ENCODE peak calls at places on chromosomes 12 and 14, in nine cellular contexts. One of them, this sample, is unnamed.

GRCh38 chr12:112425582-112426382 is 7.0 kb downstream of the PTPN11 start:
- DNase-seq in fibroblast of lung: no peak
- DNase-seq in thyroid gland: no peak
- DNase-seq in left ventricle myocardium inferior: no peak
- DNase-seq in mucosa of descending colon: no peak
- DNase-seq in BE2C: no peak
- DNase-seq in adrenal gland: no peak
- DNase-seq in mammary epithelial cell: no peak
- DNase-seq in neuronal stem cell: no peak
- DNase-seq in this sample: no peak

GRCh38 chr12:4355843-4356327 is 23.6 kb downstream of the FGF23 start:
- DNase-seq in mucosa of descending colon: no peak
- DNase-seq in adrenal gland: peak; percentile 19
- DNase-seq in mammary epithelial cell: peak; percentile 9
- DNase-seq in left ventricle myocardium inferior: no peak
- DNase-seq in neuronal stem cell: peak; percentile 36
- DNase-seq in thyroid gland: no peak
- DNase-seq in BE2C: peak; percentile 66
- DNase-seq in fibroblast of lung: peak; percentile 21
- DNase-seq in this sample: no peak

GRCh38 chr12:113462880-113463745 is 8.6 kb downstream of the LHX5 start:
- DNase-seq in thyroid gland: no peak
- DNase-seq in mucosa of descending colon: no peak
- DNase-seq in fibroblast of lung: no peak
- DNase-seq in mammary epithelial cell: no peak
- DNase-seq in adrenal gland: no peak
- DNase-seq in neuronal stem cell: peak; percentile 11
- DNase-seq in left ventricle myocardium inferior: no peak
- DNase-seq in BE2C: no peak
- DNase-seq in this sample: no peak

GRCh38 chr14:77087631-77088030 is 10.4 kb upstream of the CIPC start:
- DNase-seq in thyroid gland: no peak
- DNase-seq in BE2C: no peak
- DNase-seq in left ventricle myocardium inferior: no peak
- DNase-seq in adrenal gland: no peak
- DNase-seq in fibroblast of lung: no peak
- DNase-seq in neuronal stem cell: no peak
- DNase-seq in mucosa of descending colon: no peak
- DNase-seq in mammary epithelial cell: no peak
- DNase-seq in this sample: no peak

GRCh38 chr14:104506461-104507253 is 72.9 kb upstream of the C14orf180 start:
- DNase-seq in mucosa of descending colon: no peak
- DNase-seq in neuronal stem cell: no peak
- DNase-seq in BE2C: no peak
- DNase-seq in fibroblast of lung: no peak
- DNase-seq in adrenal gland: no peak
- DNase-seq in left ventricle myocardium inferior: no peak
- DNase-seq in thyroid gland: no peak
- DNase-seq in mammary epithelial cell: no peak
- DNase-seq in this sample: no peak

GRCh38 chr12:77724367-77724957 is 106.2 kb upstream of the NAV3 start:
- DNase-seq in left ventricle myocardium inferior: no peak
- DNase-seq in thyroid gland: no peak
- DNase-seq in BE2C: no peak
- DNase-seq in mucosa of descending colon: no peak
- DNase-seq in adrenal gland: no peak
- DNase-seq in mammary epithelial cell: peak; percentile 25
- DNase-seq in fibroblast of lung: peak; percentile 71
- DNase-seq in neuronal stem cell: no peak
- DNase-seq in this sample: no peak

GRCh38 chr12:48973992-48974673 is 2.6 kb upstream of the WNT10B start:
- DNase-seq in neuronal stem cell: no peak
- DNase-seq in adrenal gland: no peak
- DNase-seq in thyroid gland: peak; percentile 46
- DNase-seq in mucosa of descending colon: peak; percentile 60
- DNase-seq in mammary epithelial cell: no peak
- DNase-seq in left ventricle myocardium inferior: peak; percentile 58
- DNase-seq in fibroblast of lung: peak; percentile 90
- DNase-seq in BE2C: peak; percentile 74
- DNase-seq in this sample: no peak

GRCh38 chr12:122079532-122080081 is 1.1 kb downstream of the MLXIP start:
- DNase-seq in adrenal gland: peak; percentile 26
- DNase-seq in thyroid gland: no peak
- DNase-seq in mucosa of descending colon: peak; percentile 59
- DNase-seq in fibroblast of lung: no peak
- DNase-seq in BE2C: no peak
- DNase-seq in mammary epithelial cell: no peak
- DNase-seq in neuronal stem cell: no peak
- DNase-seq in left ventricle myocardium inferior: no peak
- DNase-seq in this sample: peak; percentile 45

GRCh38 chr12:41606741-41607460 is 418.8 kb downstream of the PDZRN4 start:
- DNase-seq in BE2C: no peak
- DNase-seq in adrenal gland: no peak
- DNase-seq in fibroblast of lung: no peak
- DNase-seq in mucosa of descending colon: no peak
- DNase-seq in left ventricle myocardium inferior: no peak
- DNase-seq in thyroid gland: no peak
- DNase-seq in neuronal stem cell: no peak
- DNase-seq in mammary epithelial cell: no peak
- DNase-seq in this sample: no peak

GRCh38 chr12:51171884-51172514 is 936 bp downstream of the TFCP2 start:
- DNase-seq in mucosa of descending colon: no peak
- DNase-seq in adrenal gland: peak; percentile 21
- DNase-seq in fibroblast of lung: peak; percentile 31
- DNase-seq in mammary epithelial cell: peak; percentile 25
- DNase-seq in BE2C: no peak
- DNase-seq in neuronal stem cell: no peak
- DNase-seq in left ventricle myocardium inferior: no peak
- DNase-seq in thyroid gland: peak; percentile 27
- DNase-seq in this sample: no peak

GRCh38 chr12:116220756-116221155 is 56.7 kb downstream of the MED13L start:
- DNase-seq in fibroblast of lung: no peak
- DNase-seq in mammary epithelial cell: no peak
- DNase-seq in neuronal stem cell: no peak
- DNase-seq in thyroid gland: no peak
- DNase-seq in BE2C: no peak
- DNase-seq in mucosa of descending colon: no peak
- DNase-seq in adrenal gland: no peak
- DNase-seq in left ventricle myocardium inferior: no peak
- DNase-seq in this sample: no peak

GRCh38 chr12:116217045-116217444 is 60.4 kb downstream of the MED13L start:
- DNase-seq in mammary epithelial cell: no peak
- DNase-seq in neuronal stem cell: no peak
- DNase-seq in BE2C: no peak
- DNase-seq in mucosa of descending colon: no peak
- DNase-seq in left ventricle myocardium inferior: no peak
- DNase-seq in adrenal gland: no peak
- DNase-seq in fibroblast of lung: no peak
- DNase-seq in thyroid gland: no peak
- DNase-seq in this sample: no peak

GRCh38 chr12:116222358-116222757 is 55.1 kb downstream of the MED13L start:
- DNase-seq in thyroid gland: peak; percentile 90
- DNase-seq in left ventricle myocardium inferior: no peak
- DNase-seq in mucosa of descending colon: no peak
- DNase-seq in BE2C: peak; percentile 38
- DNase-seq in neuronal stem cell: no peak
- DNase-seq in mammary epithelial cell: peak; percentile 90
- DNase-seq in adrenal gland: peak; percentile 96
- DNase-seq in fibroblast of lung: peak; percentile 96
- DNase-seq in this sample: peak; percentile 91
- H3K4me1 ChIP-seq in thyroid gland: peaks cover 48% of the 10 kb centered on the region
- H3K4me1 ChIP-seq in left ventricle myocardium inferior: peaks cover 44% of the 10 kb centered on the region
- H3K4me1 ChIP-seq in mucosa of descending colon: no peaks in the 10 kb centered on the region
- H3K4me1 ChIP-seq in BE2C: peaks cover 12% of the 10 kb centered on the region
- H3K4me1 ChIP-seq in neuronal stem cell: no peaks in the 10 kb centered on the region
- H3K4me1 ChIP-seq in mammary epithelial cell: peaks cover 5% of the 10 kb centered on the region
- H3K4me1 ChIP-seq in adrenal gland: peaks cover 15% of the 10 kb centered on the region
- H3K4me1 ChIP-seq in fibroblast of lung: peaks cover 4% of the 10 kb centered on the region
- H3K4me1 ChIP-seq in this sample: peaks cover 8% of the 10 kb centered on the region

DNA sequence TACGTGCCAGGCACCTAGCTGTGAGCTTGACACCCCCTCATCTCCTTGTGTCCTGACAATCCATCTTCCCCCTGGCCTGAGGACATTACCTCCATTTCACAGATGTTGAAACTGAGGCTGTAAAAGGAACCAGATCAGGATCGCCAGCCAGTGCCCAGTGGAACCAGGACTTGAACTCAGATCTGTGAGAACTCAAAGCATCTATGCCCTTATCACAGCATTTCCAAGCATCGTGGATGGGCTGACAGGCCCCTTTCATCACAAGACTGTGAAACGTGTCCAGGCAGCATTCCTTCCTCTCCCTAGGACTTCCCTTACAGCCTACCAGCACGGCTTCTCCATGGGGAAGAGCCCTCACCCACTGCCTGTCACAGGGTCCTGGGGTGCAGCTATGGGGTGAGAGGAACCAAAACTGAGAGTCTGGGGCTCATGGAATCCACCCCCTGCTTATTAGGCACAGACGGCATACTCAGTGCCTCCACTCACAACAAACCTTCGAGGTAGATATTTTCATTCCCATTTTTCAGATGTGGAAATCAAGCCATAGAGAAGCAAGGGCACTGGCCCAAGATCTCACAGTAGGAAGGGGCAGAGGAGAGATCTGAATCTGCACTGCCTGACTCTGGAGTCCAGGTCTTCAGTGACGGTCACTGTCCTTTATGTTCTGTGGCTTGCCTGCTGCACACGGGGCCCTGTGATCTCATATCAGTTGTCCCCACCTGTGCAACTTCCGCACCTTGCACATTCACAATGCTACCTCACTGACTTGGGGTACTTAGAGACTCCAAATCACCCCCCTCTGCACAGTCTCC is 26.8 kb downstream of the CMKLR1 start:
- DNase-seq in mucosa of descending colon: no peak
- DNase-seq in BE2C: no peak
- DNase-seq in mammary epithelial cell: no peak
- DNase-seq in left ventricle myocardium inferior: no peak
- DNase-seq in neuronal stem cell: no peak
- DNase-seq in thyroid gland: no peak
- DNase-seq in fibroblast of lung: no peak
- DNase-seq in adrenal gland: no peak
- DNase-seq in this sample: no peak
- H3K4me1 ChIP-seq in mucosa of descending colon: no peaks in the 10 kb centered on the region
- H3K4me1 ChIP-seq in BE2C: peaks cover 21% of the 10 kb centered on the region
- H3K4me1 ChIP-seq in mammary epithelial cell: no peaks in the 10 kb centered on the region
- H3K4me1 ChIP-seq in left ventricle myocardium inferior: peaks cover 73% of the 10 kb centered on the region
- H3K4me1 ChIP-seq in neuronal stem cell: peaks cover 25% of the 10 kb centered on the region
- H3K4me1 ChIP-seq in thyroid gland: peaks cover 38% of the 10 kb centered on the region
- H3K4me1 ChIP-seq in fibroblast of lung: no peaks in the 10 kb centered on the region
- H3K4me1 ChIP-seq in adrenal gland: peaks cover 17% of the 10 kb centered on the region
- H3K4me1 ChIP-seq in this sample: no peaks in the 10 kb centered on the region

DNA sequence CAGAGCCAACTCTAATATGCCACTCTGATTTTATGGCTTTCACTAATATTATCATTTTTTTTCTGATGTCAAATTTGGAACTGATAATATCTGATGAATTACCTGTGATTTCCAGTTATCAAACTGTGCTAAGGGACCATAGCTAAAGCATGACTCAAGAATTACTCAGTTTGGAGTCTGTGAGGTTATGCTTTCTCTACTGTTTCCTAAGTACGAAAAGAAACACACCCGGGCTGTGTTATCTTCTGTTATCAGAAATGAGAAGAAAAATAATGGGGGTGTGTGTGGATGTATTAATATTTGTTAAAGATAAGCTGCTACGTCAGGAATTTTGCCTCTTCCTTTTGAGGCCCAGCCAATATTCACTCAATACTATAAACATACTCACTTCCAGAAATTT is 1401.9 kb upstream of the FLRT2 start:
- DNase-seq in mammary epithelial cell: no peak
- DNase-seq in adrenal gland: no peak
- DNase-seq in left ventricle myocardium inferior: no peak
- DNase-seq in BE2C: no peak
- DNase-seq in thyroid gland: no peak
- DNase-seq in mucosa of descending colon: no peak
- DNase-seq in fibroblast of lung: no peak
- DNase-seq in neuronal stem cell: no peak
- DNase-seq in this sample: no peak
- H3K4me1 ChIP-seq in mammary epithelial cell: no peaks in the 10 kb centered on the region
- H3K4me1 ChIP-seq in adrenal gland: no peaks in the 10 kb centered on the region
- H3K4me1 ChIP-seq in left ventricle myocardium inferior: no peaks in the 10 kb centered on the region
- H3K4me1 ChIP-seq in BE2C: no peaks in the 10 kb centered on the region
- H3K4me1 ChIP-seq in thyroid gland: no peaks in the 10 kb centered on the region
- H3K4me1 ChIP-seq in mucosa of descending colon: no peaks in the 10 kb centered on the region
- H3K4me1 ChIP-seq in fibroblast of lung: no peaks in the 10 kb centered on the region
- H3K4me1 ChIP-seq in neuronal stem cell: peaks cover 8% of the 10 kb centered on the region
- H3K4me1 ChIP-seq in this sample: no peaks in the 10 kb centered on the region

GRCh38 chr12:57195655-57196371 is 20.8 kb upstream of the NXPH4 start:
- DNase-seq in BE2C: no peak
- DNase-seq in fibroblast of lung: no peak
- DNase-seq in neuronal stem cell: no peak
- DNase-seq in adrenal gland: no peak
- DNase-seq in thyroid gland: no peak
- DNase-seq in left ventricle myocardium inferior: no peak
- DNase-seq in mammary epithelial cell: no peak
- DNase-seq in mucosa of descending colon: peak; percentile 45
- DNase-seq in this sample: no peak

GRCh38 chr12:57196439-57196838 is 20.2 kb upstream of the NXPH4 start:
- DNase-seq in neuronal stem cell: no peak
- DNase-seq in BE2C: no peak
- DNase-seq in adrenal gland: no peak
- DNase-seq in thyroid gland: no peak
- DNase-seq in fibroblast of lung: no peak
- DNase-seq in mucosa of descending colon: no peak
- DNase-seq in mammary epithelial cell: no peak
- DNase-seq in left ventricle myocardium inferior: no peak
- DNase-seq in this sample: no peak

GRCh38 chr12:57194253-57194652 is 22.3 kb upstream of the NXPH4 start:
- DNase-seq in BE2C: no peak
- DNase-seq in fibroblast of lung: no peak
- DNase-seq in neuronal stem cell: no peak
- DNase-seq in mucosa of descending colon: no peak
- DNase-seq in left ventricle myocardium inferior: no peak
- DNase-seq in adrenal gland: no peak
- DNase-seq in thyroid gland: no peak
- DNase-seq in mammary epithelial cell: no peak
- DNase-seq in this sample: no peak

GRCh38 chr12:57193706-57194245 is 22.8 kb upstream of the NXPH4 start:
- DNase-seq in fibroblast of lung: no peak
- DNase-seq in neuronal stem cell: no peak
- DNase-seq in mammary epithelial cell: no peak
- DNase-seq in thyroid gland: no peak
- DNase-seq in adrenal gland: no peak
- DNase-seq in BE2C: no peak
- DNase-seq in mucosa of descending colon: no peak
- DNase-seq in left ventricle myocardium inferior: no peak
- DNase-seq in this sample: no peak

GRCh38 chr12:57195186-57195585 is 21.4 kb upstream of the NXPH4 start:
- DNase-seq in BE2C: no peak
- DNase-seq in mucosa of descending colon: no peak
- DNase-seq in adrenal gland: no peak
- DNase-seq in left ventricle myocardium inferior: no peak
- DNase-seq in mammary epithelial cell: no peak
- DNase-seq in neuronal stem cell: no peak
- DNase-seq in fibroblast of lung: no peak
- DNase-seq in thyroid gland: no peak
- DNase-seq in this sample: no peak
- H3K4me1 ChIP-seq in BE2C: no peaks in the 10 kb centered on the region
- H3K4me1 ChIP-seq in mucosa of descending colon: no peaks in the 10 kb centered on the region
- H3K4me1 ChIP-seq in adrenal gland: no peaks in the 10 kb centered on the region
- H3K4me1 ChIP-seq in left ventricle myocardium inferior: peaks cover 8% of the 10 kb centered on the region
- H3K4me1 ChIP-seq in mammary epithelial cell: no peaks in the 10 kb centered on the region
- H3K4me1 ChIP-seq in neuronal stem cell: no peaks in the 10 kb centered on the region
- H3K4me1 ChIP-seq in fibroblast of lung: no peaks in the 10 kb centered on the region
- H3K4me1 ChIP-seq in thyroid gland: peaks cover 10% of the 10 kb centered on the region
- H3K4me1 ChIP-seq in this sample: no peaks in the 10 kb centered on the region